ENCODE peak calls at places on chromosome 18, in seven cellular contexts. One of them, this sample, is unnamed.

GRCh38 chr18:35242426-35242825 is 1.6 kb downstream of the ZNF397 start:
- DNase-seq in cardiac fibroblast: no peak
- DNase-seq in MM.1S: no peak
- DNase-seq in choroid plexus epithelial cell: no peak
- DNase-seq in endothelial cell: no peak
- DNase-seq in fibroblast of pulmonary artery: peak; percentile 16
- DNase-seq in pancreas: no peak
- DNase-seq in this sample: no peak

GRCh38 chr18:3998698-3999333 is 456.3 kb downstream of the DLGAP1 start:
- DNase-seq in cardiac fibroblast: peak; percentile 70
- DNase-seq in MM.1S: peak; percentile 41
- DNase-seq in choroid plexus epithelial cell: peak; percentile 71
- DNase-seq in endothelial cell: peak; percentile 18
- DNase-seq in fibroblast of pulmonary artery: peak; percentile 75
- DNase-seq in pancreas: no peak
- DNase-seq in this sample: no peak

GRCh38 chr18:29062921-29063320 is 886.0 kb upstream of the CDH2 start:
- DNase-seq in cardiac fibroblast: no peak
- DNase-seq in MM.1S: no peak
- DNase-seq in choroid plexus epithelial cell: no peak
- DNase-seq in endothelial cell: no peak
- DNase-seq in fibroblast of pulmonary artery: no peak
- DNase-seq in pancreas: no peak
- DNase-seq in this sample: no peak

GRCh38 chr18:56252456-56252855 is 385.9 kb downstream of the TXNL1 start:
- DNase-seq in cardiac fibroblast: no peak
- DNase-seq in MM.1S: no peak
- DNase-seq in choroid plexus epithelial cell: no peak
- DNase-seq in endothelial cell: no peak
- DNase-seq in fibroblast of pulmonary artery: no peak
- DNase-seq in pancreas: no peak
- DNase-seq in this sample: no peak

GRCh38 chr18:2511451-2511850 is 59.9 kb downstream of the METTL4 start:
- DNase-seq in cardiac fibroblast: no peak
- DNase-seq in MM.1S: no peak
- DNase-seq in choroid plexus epithelial cell: no peak
- DNase-seq in endothelial cell: no peak
- DNase-seq in fibroblast of pulmonary artery: no peak
- DNase-seq in pancreas: no peak
- DNase-seq in this sample: no peak

GRCh38 chr18:60452424-60452823 is 79.8 kb upstream of the MC4R start:
- DNase-seq in cardiac fibroblast: peak; percentile 3
- DNase-seq in MM.1S: no peak
- DNase-seq in choroid plexus epithelial cell: peak; percentile 62
- DNase-seq in endothelial cell: no peak
- DNase-seq in fibroblast of pulmonary artery: peak; percentile 24
- DNase-seq in pancreas: no peak
- DNase-seq in this sample: no peak

GRCh38 chr18:448116-448515 is 52.4 kb downstream of the COLEC12 start:
- DNase-seq in cardiac fibroblast: peak; percentile 53
- DNase-seq in MM.1S: no peak
- DNase-seq in choroid plexus epithelial cell: no peak
- DNase-seq in endothelial cell: no peak
- DNase-seq in fibroblast of pulmonary artery: no peak
- DNase-seq in pancreas: no peak
- DNase-seq in this sample: no peak

GRCh38 chr18:59383831-59384230 is 24.8 kb upstream of the LMAN1 start:
- DNase-seq in cardiac fibroblast: no peak
- DNase-seq in MM.1S: no peak
- DNase-seq in choroid plexus epithelial cell: no peak
- DNase-seq in endothelial cell: no peak
- DNase-seq in fibroblast of pulmonary artery: no peak
- DNase-seq in pancreas: no peak
- DNase-seq in this sample: no peak

GRCh38 chr18:40534748-40535147 is 1420.3 kb upstream of the PIK3C3 start:
- DNase-seq in cardiac fibroblast: peak; percentile 1
- DNase-seq in MM.1S: no peak
- DNase-seq in choroid plexus epithelial cell: peak; percentile 58
- DNase-seq in endothelial cell: no peak
- DNase-seq in fibroblast of pulmonary artery: peak; percentile 19
- DNase-seq in pancreas: no peak
- DNase-seq in this sample: no peak

GRCh38 chr18:54783100-54783499 is 45.2 kb upstream of the RAB27B start:
- DNase-seq in cardiac fibroblast: no peak
- DNase-seq in MM.1S: no peak
- DNase-seq in choroid plexus epithelial cell: no peak
- DNase-seq in endothelial cell: no peak
- DNase-seq in fibroblast of pulmonary artery: no peak
- DNase-seq in pancreas: no peak
- DNase-seq in this sample: no peak

GRCh38 chr18:78542204-78542603 is 437.4 kb upstream of the SALL3 start:
- DNase-seq in cardiac fibroblast: peak; percentile 13
- DNase-seq in MM.1S: no peak
- DNase-seq in choroid plexus epithelial cell: peak; percentile 2
- DNase-seq in endothelial cell: no peak
- DNase-seq in fibroblast of pulmonary artery: no peak
- DNase-seq in pancreas: peak; percentile 82
- DNase-seq in this sample: no peak

GRCh38 chr18:80157708-80158343 is 48.8 kb downstream of the ADNP2 start:
- DNase-seq in cardiac fibroblast: peak; percentile 82
- DNase-seq in MM.1S: peak; percentile 27
- DNase-seq in choroid plexus epithelial cell: peak; percentile 89
- DNase-seq in endothelial cell: peak; percentile 79
- DNase-seq in fibroblast of pulmonary artery: peak; percentile 85
- DNase-seq in pancreas: peak; percentile 92
- DNase-seq in this sample: peak; percentile 67

GRCh38 chr18:77234504-77235365 is 14.9 kb upstream of the GALR1 start:
- DNase-seq in cardiac fibroblast: no peak
- DNase-seq in MM.1S: peak; percentile 78
- DNase-seq in choroid plexus epithelial cell: no peak
- DNase-seq in endothelial cell: no peak
- DNase-seq in fibroblast of pulmonary artery: no peak
- DNase-seq in pancreas: no peak
- DNase-seq in this sample: no peak

GRCh38 chr18:48034651-48035555 is 104.4 kb upstream of the SMAD2 start:
- DNase-seq in cardiac fibroblast: no peak
- DNase-seq in MM.1S: no peak
- DNase-seq in choroid plexus epithelial cell: no peak
- DNase-seq in endothelial cell: no peak
- DNase-seq in fibroblast of pulmonary artery: no peak
- DNase-seq in pancreas: no peak
- DNase-seq in this sample: no peak

GRCh38 chr18:76115580-76115979 is 379.5 kb downstream of the ZNF516 start:
- DNase-seq in cardiac fibroblast: no peak
- DNase-seq in MM.1S: no peak
- DNase-seq in choroid plexus epithelial cell: no peak
- DNase-seq in endothelial cell: no peak
- DNase-seq in fibroblast of pulmonary artery: no peak
- DNase-seq in pancreas: no peak
- DNase-seq in this sample: no peak

GRCh38 chr18:63067939-63068338 is 251.6 kb downstream of the BCL2 start:
- DNase-seq in cardiac fibroblast: no peak
- DNase-seq in MM.1S: no peak
- DNase-seq in choroid plexus epithelial cell: no peak
- DNase-seq in endothelial cell: no peak
- DNase-seq in fibroblast of pulmonary artery: no peak
- DNase-seq in pancreas: no peak
- DNase-seq in this sample: no peak

GRCh38 chr18:44840053-44840826 is 159.6 kb downstream of the SETBP1 start:
- DNase-seq in cardiac fibroblast: peak; percentile 46
- DNase-seq in MM.1S: no peak
- DNase-seq in choroid plexus epithelial cell: no peak
- DNase-seq in endothelial cell: no peak
- DNase-seq in fibroblast of pulmonary artery: peak; percentile 43
- DNase-seq in pancreas: no peak
- DNase-seq in this sample: no peak

GRCh38 chr18:32707153-32707552 is 65.7 kb downstream of the KLHL14 start:
- DNase-seq in cardiac fibroblast: no peak
- DNase-seq in MM.1S: no peak
- DNase-seq in choroid plexus epithelial cell: no peak
- DNase-seq in endothelial cell: peak; percentile 7
- DNase-seq in fibroblast of pulmonary artery: no peak
- DNase-seq in pancreas: no peak
- DNase-seq in this sample: no peak

GRCh38 chr18:48488388-48488850 is 50.4 kb upstream of the CTIF start:
- DNase-seq in cardiac fibroblast: peak; percentile 97
- DNase-seq in MM.1S: no peak
- DNase-seq in choroid plexus epithelial cell: peak; percentile 95
- DNase-seq in endothelial cell: no peak
- DNase-seq in fibroblast of pulmonary artery: peak; percentile 96
- DNase-seq in pancreas: peak; percentile 72
- DNase-seq in this sample: no peak

GRCh38 chr18:61972389-61973264 is 79.8 kb upstream of the RNF152 start:
- DNase-seq in cardiac fibroblast: no peak
- DNase-seq in MM.1S: peak; percentile 43
- DNase-seq in choroid plexus epithelial cell: no peak
- DNase-seq in endothelial cell: no peak
- DNase-seq in fibroblast of pulmonary artery: no peak
- DNase-seq in pancreas: no peak
- DNase-seq in this sample: no peak

GRCh38 chr18:72819050-72819449 is 48.7 kb downstream of the NETO1 start:
- DNase-seq in cardiac fibroblast: no peak
- DNase-seq in MM.1S: no peak
- DNase-seq in choroid plexus epithelial cell: no peak
- DNase-seq in endothelial cell: no peak
- DNase-seq in fibroblast of pulmonary artery: no peak
- DNase-seq in pancreas: no peak
- DNase-seq in this sample: no peak

GRCh38 chr18:44859751-44860458 is 179.2 kb downstream of the SETBP1 start:
- DNase-seq in cardiac fibroblast: no peak
- DNase-seq in MM.1S: no peak
- DNase-seq in choroid plexus epithelial cell: no peak
- DNase-seq in endothelial cell: no peak
- DNase-seq in fibroblast of pulmonary artery: no peak
- DNase-seq in pancreas: no peak
- DNase-seq in this sample: no peak

DNA sequence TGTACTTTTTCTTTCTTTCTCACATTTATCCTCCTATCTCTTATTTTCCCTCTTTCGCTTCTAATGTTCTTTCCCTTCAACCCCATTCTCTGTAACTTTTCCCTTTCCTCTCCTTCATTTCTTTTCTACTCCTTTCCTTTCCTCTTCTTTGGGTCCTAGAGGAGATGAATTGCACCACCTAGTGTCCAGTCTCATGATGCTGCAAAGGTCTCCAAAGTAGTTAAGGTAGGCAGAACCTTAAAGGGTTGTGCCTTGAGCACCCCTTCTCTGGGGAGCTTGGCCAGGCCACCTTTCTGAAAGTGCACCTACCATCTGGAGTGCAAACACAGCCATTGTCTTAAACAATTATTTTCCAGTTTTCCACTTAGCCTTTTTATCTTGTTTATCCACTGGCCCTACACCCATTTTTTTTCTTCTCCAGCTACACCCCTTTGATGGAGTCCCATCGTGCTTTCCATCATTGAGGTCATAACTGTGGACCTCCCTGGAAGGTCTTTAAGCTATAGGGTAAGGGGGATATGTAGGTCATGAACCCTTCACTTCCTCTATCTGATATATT is 156.0 kb downstream of the ESCO1 start:
- DNase-seq in cardiac fibroblast: peak; percentile 79
- DNase-seq in MM.1S: peak; percentile 46
- DNase-seq in choroid plexus epithelial cell: peak; percentile 82
- DNase-seq in endothelial cell: peak; percentile 42
- DNase-seq in fibroblast of pulmonary artery: peak; percentile 78
- DNase-seq in pancreas: no peak
- DNase-seq in this sample: peak; percentile 56
- TF ChIP-seq CTCF in cardiac fibroblast: peak; percentile 83
- TF ChIP-seq CTCF in MM.1S: peak; percentile 74
- TF ChIP-seq CTCF in choroid plexus epithelial cell: peak; percentile 86
- TF ChIP-seq CTCF in endothelial cell: peak; percentile 56
- TF ChIP-seq CTCF in fibroblast of pulmonary artery: peak; percentile 85
- TF ChIP-seq CTCF in pancreas: peak; percentile 58
- TF ChIP-seq CTCF in this sample: peak; percentile 77

GRCh38 chr18:23689031-23689615 is at the start of gene LAMA3:
- DNase-seq in cardiac fibroblast: peak; percentile 35
- DNase-seq in MM.1S: peak; percentile 24
- DNase-seq in choroid plexus epithelial cell: peak; percentile 18
- DNase-seq in endothelial cell: peak; percentile 41
- DNase-seq in fibroblast of pulmonary artery: no peak
- DNase-seq in pancreas: peak; percentile 84
- DNase-seq in this sample: peak; percentile 38
- TF ChIP-seq CTCF in cardiac fibroblast: peak; percentile 13
- TF ChIP-seq CTCF in MM.1S: peak; percentile 8
- TF ChIP-seq CTCF in choroid plexus epithelial cell: no peak
- TF ChIP-seq CTCF in endothelial cell: no peak
- TF ChIP-seq CTCF in fibroblast of pulmonary artery: peak; percentile 15
- TF ChIP-seq CTCF in pancreas: no peak
- TF ChIP-seq CTCF in this sample: peak; percentile 20

DNA sequence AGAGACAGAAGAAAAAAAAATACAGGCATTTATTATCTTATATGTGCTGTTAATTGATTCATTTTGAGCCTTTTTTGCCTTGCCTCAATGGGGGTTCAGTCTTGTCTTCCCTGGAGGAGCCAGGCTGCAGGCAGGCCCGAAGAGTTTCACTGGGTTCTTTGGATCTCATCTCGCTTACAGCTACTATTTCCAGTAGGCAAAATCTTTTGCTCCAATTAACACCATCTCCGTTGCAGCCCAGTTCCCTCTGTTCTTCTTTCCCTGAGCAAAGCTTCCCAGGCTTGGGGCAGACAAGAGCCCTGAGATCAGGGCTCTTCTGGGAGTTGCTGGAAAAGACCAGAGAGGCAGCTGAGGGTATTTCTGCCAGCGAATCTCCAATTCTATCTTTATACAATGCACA is 168.8 kb upstream of the CELF4 start:
- DNase-seq in cardiac fibroblast: no peak
- DNase-seq in MM.1S: no peak
- DNase-seq in choroid plexus epithelial cell: no peak
- DNase-seq in endothelial cell: no peak
- DNase-seq in fibroblast of pulmonary artery: no peak
- DNase-seq in pancreas: no peak
- DNase-seq in this sample: no peak
- TF ChIP-seq CTCF in cardiac fibroblast: no peak
- TF ChIP-seq CTCF in MM.1S: no peak
- TF ChIP-seq CTCF in choroid plexus epithelial cell: no peak
- TF ChIP-seq CTCF in endothelial cell: no peak
- TF ChIP-seq CTCF in fibroblast of pulmonary artery: no peak
- TF ChIP-seq CTCF in pancreas: no peak
- TF ChIP-seq CTCF in this sample: no peak

DNA sequence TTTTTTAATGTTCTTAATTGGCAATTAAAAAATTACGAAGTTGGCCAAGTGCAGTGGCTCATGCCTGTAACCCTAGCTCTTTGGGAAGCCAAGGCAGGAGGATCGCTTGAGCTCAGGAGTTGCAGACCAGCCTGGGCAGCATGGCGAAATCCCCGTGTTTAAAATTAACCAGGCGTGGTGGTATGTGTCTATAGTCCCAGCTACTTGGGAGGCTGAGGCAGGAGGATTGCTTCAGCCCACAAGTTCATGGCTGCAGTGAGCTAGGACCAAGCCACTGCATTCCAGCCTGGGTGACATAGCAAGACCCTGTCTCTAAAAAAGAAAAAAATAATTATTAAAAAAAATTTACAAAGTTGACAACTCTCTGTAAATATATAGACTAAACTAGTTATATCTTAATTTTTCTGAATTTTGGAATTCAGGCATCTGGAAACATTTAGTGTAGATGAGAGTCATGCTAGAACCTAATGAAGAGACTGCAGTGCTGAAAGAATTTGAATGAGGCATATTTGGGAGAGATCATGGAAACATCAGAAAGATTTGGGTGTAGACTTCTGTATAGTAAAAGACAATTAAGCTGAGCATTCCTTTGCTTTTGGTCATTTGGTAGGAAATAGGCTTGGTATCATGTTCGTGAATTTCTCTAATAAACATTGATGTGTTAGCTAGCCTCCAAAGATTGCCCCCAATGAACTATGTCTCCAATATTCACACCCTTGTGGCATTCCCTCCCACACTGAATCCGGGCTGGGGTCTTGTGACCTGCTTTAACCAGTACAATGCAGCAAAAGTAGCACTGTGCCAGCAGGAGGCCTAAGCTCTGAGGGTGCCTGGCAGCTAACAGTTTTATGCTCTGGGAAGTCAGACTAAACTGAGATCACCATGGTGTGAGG is 4.2 kb upstream of the ROCK1 start:
- DNase-seq in cardiac fibroblast: peak; percentile 39
- DNase-seq in MM.1S: no peak
- DNase-seq in choroid plexus epithelial cell: peak; percentile 86
- DNase-seq in endothelial cell: no peak
- DNase-seq in fibroblast of pulmonary artery: peak; percentile 26
- DNase-seq in pancreas: no peak
- DNase-seq in this sample: no peak
- TF ChIP-seq CTCF in cardiac fibroblast: no peak
- TF ChIP-seq CTCF in MM.1S: no peak
- TF ChIP-seq CTCF in choroid plexus epithelial cell: peak; percentile 15
- TF ChIP-seq CTCF in endothelial cell: no peak
- TF ChIP-seq CTCF in fibroblast of pulmonary artery: no peak
- TF ChIP-seq CTCF in pancreas: no peak
- TF ChIP-seq CTCF in this sample: no peak

This sample was measured in GM13977.